ENCODE peak calls at places on chromosomes 7 and 10, in four cellular contexts. R, Q, S and W are unnamed samples.

GRCh38 chr10:19325581-19325980 is 277.0 kb downstream of the MALRD1 start:
- DNase-seq in R (no peak), Q (no peak), S (no peak), W (no peak)

GRCh38 chr10:93352638-93353383 is 129.3 kb downstream of the MYOF start:
- DNase-seq in R (no peak), Q (no peak), S (no peak), W (no peak)

GRCh38 chr7:45582136-45582742 is 8.1 kb downstream of the ADCY1 start:
- DNase-seq in R (peak; percentile 32), Q (no peak), S (no peak), W (no peak)

GRCh38 chr7:151454306-151454705 is 14.4 kb upstream of the CRYGN start:
- DNase-seq in R (no peak), Q (no peak), S (no peak), W (no peak)

GRCh38 chr10:100008708-100009282 is 952 bp downstream of the DNMBP start:
- DNase-seq in R (no peak), Q (no peak), S (no peak), W (no peak)

GRCh38 chr7:490461-491291 is 29.0 kb downstream of the PDGFA start:
- DNase-seq in R (no peak), Q (no peak), S (no peak), W (peak; percentile 3)

GRCh38 chr10:3892440-3893101 is 107.6 kb upstream of the KLF6 start:
- DNase-seq in R (no peak), Q (no peak), S (no peak), W (peak; percentile 45)

GRCh38 chr7:100568936-100569844 is 4.5 kb downstream of the SAP25 start:
- DNase-seq in R (peak; percentile 77), Q (peak; percentile 40), S (peak; percentile 75), W (no peak)

GRCh38 chr10:108360187-108360586 is 1195.7 kb upstream of the SORCS1 start:
- DNase-seq in R (no peak), Q (no peak), S (no peak), W (no peak)

GRCh38 chr10:130018730-130019185 is 54.7 kb upstream of the EBF3 start:
- DNase-seq in R (no peak), Q (peak; percentile 1), S (no peak), W (no peak)

GRCh38 chr10:77669892-77670291 is 32.3 kb upstream of the KCNMA1 start:
- DNase-seq in R (no peak), Q (no peak), S (no peak), W (no peak)

GRCh38 chr7:35630573-35630972 is 64.4 kb downstream of the HERPUD2 start:
- DNase-seq in R (no peak), Q (no peak), S (no peak), W (no peak)

GRCh38 chr10:119494224-119495060 is 48.1 kb downstream of the RGS10 start:
- DNase-seq in R (no peak), Q (no peak), S (no peak), W (no peak)

GRCh38 chr10:86958831-86959736 is 685 bp downstream of the SNCG start:
- DNase-seq in R (no peak), Q (peak; percentile 85), S (peak; percentile 84), W (peak; percentile 87)

GRCh38 chr10:10959666-10960065 is 58.0 kb upstream of the CELF2 start:
- DNase-seq in R (no peak), Q (no peak), S (no peak), W (no peak)

GRCh38 chr10:120011359-120012132 is 119.0 kb downstream of the SEC23IP start:
- DNase-seq in R (no peak), Q (no peak), S (no peak), W (peak; percentile 42)

GRCh38 chr10:112471878-112472487 is 25.0 kb downstream of the VTI1A start:
- DNase-seq in R (no peak), Q (no peak), S (no peak), W (no peak)

GRCh38 chr7:18457832-18458231 is 37.7 kb upstream of the HDAC9 start:
- DNase-seq in R (no peak), Q (peak; percentile 22), S (no peak), W (no peak)

GRCh38 chr10:9175200-9175599 is 1120.7 kb downstream of the GATA3 start:
- DNase-seq in R (no peak), Q (no peak), S (no peak), W (no peak)

GRCh38 chr10:125844673-125845300 is 21.4 kb downstream of the BCCIP start:
- DNase-seq in R (peak; percentile 84), Q (no peak), S (peak; percentile 48), W (no peak)

GRCh38 chr10:32957341-32958084 is 517 bp downstream of the ITGB1 start:
- DNase-seq in R (peak; percentile 64), Q (peak; percentile 50), S (peak; percentile 74), W (peak; percentile 69)

GRCh38 chr10:21169271-21169670 is 272.2 kb upstream of the NEBL start:
- DNase-seq in R (no peak), Q (no peak), S (no peak), W (no peak)

GRCh38 chr10:26890956-26891355 is 30.2 kb upstream of the ABI1 start:
- DNase-seq in R (peak; percentile 50), Q (no peak), S (no peak), W (no peak)

GRCh38 chr10:77041636-77042258 is 595.9 kb downstream of the KCNMA1 start:
- DNase-seq in R (peak; percentile 8), Q (no peak), S (no peak), W (peak; percentile 60)

GRCh38 chr10:29692121-29692539 is 57.4 kb upstream of the SVIL start:
- DNase-seq in R (no peak), Q (no peak), S (no peak), W (no peak)

GRCh38 chr10:29691564-29692064 is 56.8 kb upstream of the SVIL start:
- DNase-seq in R (no peak), Q (peak; percentile 53), S (no peak), W (no peak)

GRCh38 chr7:4132221-4132620 is 549.9 kb upstream of the FOXK1 start:
- DNase-seq in R (no peak), Q (no peak), S (peak; percentile 11), W (no peak)

GRCh38 chr10:70830185-70830584 is 14.4 kb downstream of the SGPL1 start:
- DNase-seq in R (no peak), Q (no peak), S (no peak), W (no peak)

GRCh38 chr7:1175597-1175966 is 15.6 kb upstream of the ZFAND2A start:
- DNase-seq in R (no peak), Q (no peak), S (no peak), W (peak; percentile 46)

GRCh38 chr7:50142421-50143113 is 49.5 kb upstream of the ZPBP start:
- DNase-seq in R (peak; percentile 16), Q (peak; percentile 13), S (no peak), W (no peak)

GRCh38 chr10:73625004-73625883 is 16.0 kb downstream of the MYOZ1 start:
- DNase-seq in R (peak; percentile 15), Q (no peak), S (peak; percentile 39), W (no peak)

GRCh38 chr7:64907641-64908326 is 4.7 kb downstream of the ZNF273 start:
- DNase-seq in R (no peak), Q (no peak), S (no peak), W (no peak)

GRCh38 chr7:36984051-36984492 is 259.8 kb upstream of the AOAH start:
- DNase-seq in R (no peak), Q (no peak), S (no peak), W (no peak)

GRCh38 chr10:130171196-130171595 is 35.0 kb downstream of the GLRX3 start:
- DNase-seq in R (no peak), Q (no peak), S (no peak), W (no peak)

GRCh38 chr7:2729043-2729892 is 41.3 kb downstream of the AMZ1 start:
- DNase-seq in R (no peak), Q (no peak), S (peak; percentile 73), W (peak; percentile 74)

GRCh38 chr7:28078036-28078901 is 102.3 kb downstream of the JAZF1 start:
- DNase-seq in R (peak; percentile 39), Q (no peak), S (no peak), W (no peak)
- H3K4me1 ChIP-seq in R (no peaks in the 10 kb centered on the region), Q (no peaks in the 10 kb centered on the region), S (peaks cover 17% of the 10 kb centered on the region), W (peaks cover 8% of the 10 kb centered on the region)

GRCh38 chr7:69919712-69920111 is 321.4 kb downstream of the AUTS2 start:
- DNase-seq in R (no peak), Q (no peak), S (no peak), W (no peak)
- H3K27ac ChIP-seq in R (no peak overlapping the region), Q (no peak overlapping the region), S (no peak overlapping the region), W (no peak overlapping the region)

DNA sequence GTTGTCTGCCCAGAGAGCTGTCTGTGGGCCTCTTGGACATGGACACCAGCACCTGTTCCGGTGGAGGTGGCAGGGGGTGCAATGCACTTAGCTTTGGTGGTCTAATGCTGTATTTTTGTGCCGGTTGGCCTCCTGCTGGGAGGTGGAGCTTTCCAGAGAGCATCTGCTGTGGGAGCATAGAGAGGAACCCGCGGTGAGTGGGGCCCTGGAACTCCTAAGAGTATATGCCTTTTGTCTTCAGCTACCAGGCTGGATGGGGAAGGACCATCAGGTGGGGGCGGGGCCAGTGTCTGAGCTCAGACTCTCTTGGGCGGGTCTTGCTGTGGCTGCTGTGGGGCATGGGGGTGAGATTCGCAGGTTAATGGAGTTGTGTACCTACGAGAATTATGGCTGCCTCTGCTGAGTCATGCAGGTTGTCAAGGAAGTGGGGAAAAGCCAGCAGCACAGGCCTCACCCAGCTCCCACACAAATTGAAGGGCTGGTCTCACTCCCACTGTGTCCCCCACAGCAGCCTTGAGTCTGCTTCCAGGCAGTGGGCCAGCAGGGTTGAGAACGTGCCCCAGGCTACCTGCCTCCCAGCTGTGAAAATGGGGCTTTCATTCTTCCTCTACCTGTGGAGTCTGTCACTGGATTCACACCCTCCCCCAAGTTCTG is 29.0 kb downstream of the JAKMIP3 start:
- DNase-seq in R (no peak), Q (no peak), S (no peak), W (no peak)
- H3K4me3 ChIP-seq in R (no peak overlapping the region), Q (no peak overlapping the region), S (no peak overlapping the region), W (no peak overlapping the region)

GRCh38 chr10:122493761-122494160 is 32.4 kb downstream of the HTRA1 start:
- DNase-seq in R (no peak), Q (no peak), S (no peak), W (no peak)

GRCh38 chr10:122492006-122492405 is 30.7 kb downstream of the HTRA1 start:
- DNase-seq in R (no peak), Q (no peak), S (no peak), W (no peak)

GRCh38 chr10:122492955-122493597 is 31.7 kb downstream of the HTRA1 start:
- DNase-seq in R (peak; percentile 36), Q (peak; percentile 31), S (no peak), W (no peak)

GRCh38 chr10:122490268-122490667 is 28.9 kb downstream of the HTRA1 start:
- DNase-seq in R (no peak), Q (no peak), S (no peak), W (no peak)

DNA sequence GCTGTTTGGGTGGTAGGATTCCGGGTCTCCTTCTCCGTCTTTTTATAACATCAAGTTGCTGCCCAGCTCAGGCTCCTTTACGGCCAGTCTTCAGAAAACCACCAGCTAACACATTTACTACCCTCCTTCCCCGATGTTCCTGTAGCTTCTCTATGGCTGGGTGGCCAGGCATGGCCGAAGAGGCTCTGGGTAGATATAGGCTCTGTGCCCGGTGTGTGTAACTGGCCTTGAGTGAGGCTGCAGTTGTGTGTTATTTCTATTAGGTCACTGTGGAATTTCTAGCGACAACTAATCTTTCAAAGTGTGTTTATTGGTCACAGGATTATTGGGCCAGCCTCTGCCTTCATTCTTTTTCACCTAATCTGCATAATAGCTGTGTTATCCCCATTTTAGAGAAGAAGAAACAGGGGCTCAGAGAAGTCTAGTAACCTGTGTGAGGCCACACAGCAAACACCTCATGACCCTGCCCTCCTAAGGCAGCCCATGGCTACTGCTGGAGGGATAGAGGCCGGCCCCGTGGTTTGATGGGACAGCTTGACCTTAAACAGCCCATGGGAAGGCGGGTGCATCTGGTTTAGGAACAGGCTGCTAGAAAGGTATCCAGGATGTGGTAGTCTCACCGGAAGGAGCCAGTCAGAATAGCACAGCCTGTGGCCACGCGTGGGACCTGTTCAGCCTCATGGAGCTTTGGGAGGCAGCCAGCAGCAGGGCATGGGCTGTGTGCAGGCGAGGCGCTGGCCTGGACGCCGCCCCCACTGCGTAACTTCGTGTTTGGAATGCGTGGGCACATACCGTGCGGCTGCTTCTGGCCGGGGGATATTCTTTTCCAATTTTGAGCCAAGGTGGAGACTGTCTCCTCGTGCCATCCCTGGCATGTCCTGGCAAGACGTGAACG is 29.7 kb downstream of the HTRA1 start:
- DNase-seq in R (no peak), Q (no peak), S (peak; percentile 68), W (no peak)
- H3K4me1 ChIP-seq in R (no peaks in the 10 kb centered on the region), Q (peaks cover 1% of the 10 kb centered on the region), S (peaks cover 23% of the 10 kb centered on the region), W (peaks cover 8% of the 10 kb centered on the region)